ENCODE peak calls at places on chromosomes 2 and 18, in five cellular contexts. X is transverse colon, B is adrenal gland, E is left ventricle myocardium inferior, D is PC-3. Q is an unnamed sample. For H3K4me1 and H3K27me3, the result is how much of the 10 kb centered on the place peaks cover.

GRCh38 chr2:216578325-216578724 is 54.9 kb upstream of the IGFBP2 start:
- DNase-seq in X (no peak), E (no peak), D (peak), B (no peak), Q (no peak)

GRCh38 chr2:17227856-17228255 is 290.4 kb downstream of the RAD51AP2 start:
- DNase-seq in D (no peak), B (no peak), X (no peak), E (no peak), Q (no peak)

GRCh38 chr2:27855476-27855875 is 34.7 kb downstream of the RBKS start:
- DNase-seq in X (no peak), D (peak), E (no peak), B (no peak), Q (peak)

GRCh38 chr2:80238692-80239469 is 65.7 kb downstream of the LRRTM1 start:
- DNase-seq in B (no peak), E (no peak), D (peak), X (peak), Q (no peak)

GRCh38 chr2:239751719-239752355 is 273.3 kb downstream of the NDUFA10 start:
- DNase-seq in B (peak), E (peak), X (no peak), D (no peak), Q (no peak)

GRCh38 chr2:70923378-70924015 is 12.2 kb upstream of the ATP6V1B1 start:
- DNase-seq in X (no peak), D (peak), B (peak), E (no peak), Q (no peak)

GRCh38 chr2:233688341-233688740 is 4.3 kb upstream of the UGT1A6 start:
- DNase-seq in X (no peak), B (no peak), E (no peak), D (no peak), Q (no peak)

GRCh38 chr2:112493048-112493447 is 11.1 kb downstream of the TTL start:
- DNase-seq in D (peak), E (no peak), X (no peak), B (no peak), Q (no peak)

GRCh38 chr2:224372624-224373023 is 29.3 kb downstream of the FAM124B start:
- DNase-seq in B (no peak), E (no peak), X (no peak), D (no peak), Q (no peak)

GRCh38 chr2:38116762-38117161 is 40.8 kb upstream of the CYP1B1 start:
- DNase-seq in X (no peak), E (no peak), B (no peak), D (peak), Q (peak)

GRCh38 chr2:176096986-176097819 is 2.4 kb upstream of the HOXD12 start:
- DNase-seq in E (peak), D (peak), B (peak), X (peak), Q (no peak)

GRCh38 chr18:41532344-41533086 is 422.5 kb upstream of the PIK3C3 start:
- DNase-seq in E (no peak), X (no peak), B (no peak), D (peak), Q (no peak)

GRCh38 chr2:158777077-158777476 is 18.0 kb upstream of the DAPL1 start:
- DNase-seq in B (no peak), E (no peak), D (no peak), X (no peak), Q (no peak)

GRCh38 chr2:201420442-201421113 is 30.7 kb downstream of the TRAK2 start:
- DNase-seq in D (peak), X (no peak), B (no peak), E (no peak), Q (peak)

GRCh38 chr18:50172367-50172766 is 22.6 kb downstream of the MYO5B start:
- DNase-seq in E (no peak), B (no peak), X (no peak), D (no peak), Q (no peak)

GRCh38 chr2:56326346-56326741 is 142.6 kb downstream of the CCDC85A start:
- DNase-seq in B (no peak), E (no peak), X (no peak), D (no peak), Q (no peak)

DNA sequence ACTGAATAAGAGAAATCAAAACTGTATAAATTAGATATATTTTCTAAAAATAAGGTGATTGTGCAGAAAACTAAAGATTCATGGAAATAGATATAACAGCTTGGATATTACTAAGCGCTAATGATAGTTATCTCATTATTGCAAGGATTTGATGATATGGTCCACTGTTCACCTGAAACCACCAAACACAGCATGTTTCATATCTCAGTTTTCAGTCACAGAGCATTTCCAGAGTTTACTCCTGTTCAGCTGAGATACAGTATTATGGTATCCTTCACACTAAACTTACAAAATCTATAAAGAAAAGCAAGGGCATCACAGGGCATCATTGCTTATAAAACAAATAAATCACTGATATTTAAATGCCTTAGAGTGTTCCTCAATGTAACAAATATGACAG is 591.6 kb downstream of the ERBB4 start:
- DNase-seq in B (no peak), X (no peak), D (no peak), E (no peak), Q (no peak)
- H3K4me1 ChIP-seq in B (under half), X (under half), D (under half), E (under half), Q (under half)

DNA sequence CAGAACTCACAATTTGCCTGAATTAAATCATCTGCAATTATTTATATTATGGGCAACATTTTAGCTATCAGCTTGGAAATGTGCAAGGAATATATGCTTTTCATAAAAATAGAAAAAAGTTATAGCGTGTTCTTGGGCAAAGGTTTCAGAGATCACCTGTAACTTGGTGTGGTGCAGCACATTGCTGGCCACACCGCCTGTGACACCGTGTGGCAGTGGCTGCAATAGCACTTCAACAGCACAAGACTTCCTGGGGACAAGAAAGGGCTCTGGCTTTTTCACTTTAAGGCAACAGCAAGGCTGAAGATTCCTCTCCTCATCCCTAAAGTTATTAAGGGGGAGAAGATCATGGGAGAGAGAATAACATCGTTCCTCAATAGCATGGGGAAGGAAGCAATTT is 14.8 kb upstream of the SERPINB3 start:
- DNase-seq in X (no peak), B (no peak), D (peak), E (no peak), Q (peak)
- TF ChIP-seq CTCF in X (no peak), B (no peak), D (peak), E (peak), Q (peak)

GRCh38 chr18:46636040-46636630 is 20.9 kb downstream of the LOXHD1 start:
- DNase-seq in X (no peak), E (no peak), B (no peak), D (no peak), Q (no peak)

GRCh38 chr18:46646468-46646867 is 10.6 kb downstream of the LOXHD1 start:
- DNase-seq in X (no peak), D (no peak), B (no peak), E (no peak), Q (no peak)

GRCh38 chr18:46642561-46642960 is 14.5 kb downstream of the LOXHD1 start:
- DNase-seq in X (no peak), E (no peak), B (no peak), D (no peak), Q (no peak)

GRCh38 chr18:46639386-46639785 is 17.6 kb downstream of the LOXHD1 start:
- DNase-seq in X (no peak), D (no peak), B (no peak), E (no peak), Q (no peak)

GRCh38 chr18:46641917-46642316 is 15.1 kb downstream of the LOXHD1 start:
- DNase-seq in D (no peak), X (no peak), E (no peak), B (no peak), Q (no peak)
- H3K27me3 ChIP-seq in D (under half), X (under half), E (under half), B (under half), Q (under half)

DNA sequence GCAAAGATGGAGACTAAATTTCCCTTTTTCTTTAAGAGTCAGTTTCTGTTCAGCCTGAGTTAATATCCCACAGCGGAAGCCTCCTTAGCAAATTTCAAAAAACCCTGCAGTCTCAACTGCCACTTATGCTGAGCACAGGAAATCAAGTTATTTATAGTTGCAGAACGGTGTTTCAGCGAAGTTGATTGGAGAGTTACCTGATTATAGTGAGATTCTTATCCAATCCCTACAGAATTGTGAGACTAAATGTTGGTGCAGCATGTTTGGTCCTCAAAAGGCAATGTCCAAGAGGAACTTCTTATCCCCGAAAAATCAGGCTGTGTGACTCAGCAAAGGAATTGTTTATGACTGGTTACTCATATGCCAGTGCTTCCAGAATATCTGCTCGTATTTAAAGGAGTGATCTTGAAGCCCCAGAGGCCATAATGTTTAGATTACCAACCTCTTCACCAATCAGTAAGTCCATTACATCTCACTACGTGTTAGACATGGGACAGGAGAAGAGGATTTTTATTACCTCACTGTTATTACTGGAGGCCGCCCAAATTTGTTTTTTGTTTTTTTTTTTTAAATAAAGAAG is 67.9 kb downstream of the LRRFIP1 start:
- DNase-seq in B (no peak), E (no peak), X (no peak), D (peak), Q (peak)
- H3K4me1 ChIP-seq in B (under half), E (half or more), X (half or more), D (under half), Q (under half)

GRCh38 chr18:21184396-21184996 is 57.5 kb upstream of the GREB1L start:
- DNase-seq in D (peak), E (no peak), X (no peak), B (no peak), Q (no peak)
- TF ChIP-seq CTCF in D (no peak), E (no peak), X (no peak), B (no peak), Q (no peak)

GRCh38 chr2:24919100-24919976 is 699 bp downstream of the ADCY3 start:
- DNase-seq in E (no peak), X (peak), B (no peak), D (peak), Q (peak)

GRCh38 chr2:24922556-24922955 is 2.5 kb upstream of the ADCY3 start:
- DNase-seq in X (no peak), E (no peak), D (no peak), B (no peak), Q (no peak)

GRCh38 chr2:24920813-24921441 is 890 bp upstream of the ADCY3 start:
- DNase-seq in E (no peak), B (no peak), X (no peak), D (peak), Q (no peak)

GRCh38 chr2:24918326-24919099 is 1.5 kb downstream of the ADCY3 start:
- DNase-seq in E (no peak), D (no peak), B (no peak), X (no peak), Q (no peak)

DNA sequence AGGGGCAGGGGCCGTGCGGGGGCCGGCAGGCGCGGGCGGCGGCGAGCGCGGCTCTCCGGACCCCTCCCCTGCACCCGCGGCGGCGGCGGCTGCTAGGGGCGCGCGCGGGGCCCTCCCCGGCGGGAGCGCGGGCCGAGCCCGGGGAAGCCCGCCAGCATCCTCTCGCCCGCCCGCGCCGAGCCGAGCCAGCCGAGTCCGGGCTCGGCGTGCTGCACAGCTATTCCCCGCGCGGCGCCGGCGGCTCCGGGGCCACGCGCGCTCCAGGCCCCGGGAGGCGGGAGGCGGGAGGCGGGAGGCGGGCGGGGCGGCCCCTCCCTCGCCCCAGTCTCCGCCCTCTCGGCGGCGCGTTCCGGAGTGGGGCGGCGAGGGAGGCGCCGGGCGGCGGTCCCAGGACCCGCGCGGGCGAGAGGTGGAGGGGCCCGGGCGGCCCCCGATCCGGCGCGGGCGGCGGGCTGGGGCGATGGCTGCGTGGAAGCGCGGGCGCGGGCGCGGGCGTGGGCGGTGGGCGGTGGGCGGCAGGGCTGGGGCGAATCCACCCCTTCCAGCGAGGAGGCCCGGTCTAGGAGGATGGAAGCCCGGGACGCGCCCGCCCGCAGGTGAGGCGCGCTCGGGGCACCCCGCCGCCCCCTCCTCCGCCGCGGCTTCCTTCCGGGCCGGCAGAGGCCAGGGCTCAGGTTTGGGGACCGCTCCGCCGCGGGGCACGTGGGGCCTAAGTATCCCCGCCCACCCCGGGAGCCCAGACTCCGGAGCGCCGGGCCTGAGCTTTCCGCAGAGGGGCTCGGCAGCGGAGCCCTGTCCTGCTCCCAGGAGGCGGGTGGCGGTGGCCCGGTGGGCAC is at the start of gene ADCY3:
- DNase-seq in B (no peak), D (peak), X (peak), E (peak), Q (no peak)
- H3K27me3 ChIP-seq in B (under half), D (under half), X (under half), E (under half), Q (under half)

DNA sequence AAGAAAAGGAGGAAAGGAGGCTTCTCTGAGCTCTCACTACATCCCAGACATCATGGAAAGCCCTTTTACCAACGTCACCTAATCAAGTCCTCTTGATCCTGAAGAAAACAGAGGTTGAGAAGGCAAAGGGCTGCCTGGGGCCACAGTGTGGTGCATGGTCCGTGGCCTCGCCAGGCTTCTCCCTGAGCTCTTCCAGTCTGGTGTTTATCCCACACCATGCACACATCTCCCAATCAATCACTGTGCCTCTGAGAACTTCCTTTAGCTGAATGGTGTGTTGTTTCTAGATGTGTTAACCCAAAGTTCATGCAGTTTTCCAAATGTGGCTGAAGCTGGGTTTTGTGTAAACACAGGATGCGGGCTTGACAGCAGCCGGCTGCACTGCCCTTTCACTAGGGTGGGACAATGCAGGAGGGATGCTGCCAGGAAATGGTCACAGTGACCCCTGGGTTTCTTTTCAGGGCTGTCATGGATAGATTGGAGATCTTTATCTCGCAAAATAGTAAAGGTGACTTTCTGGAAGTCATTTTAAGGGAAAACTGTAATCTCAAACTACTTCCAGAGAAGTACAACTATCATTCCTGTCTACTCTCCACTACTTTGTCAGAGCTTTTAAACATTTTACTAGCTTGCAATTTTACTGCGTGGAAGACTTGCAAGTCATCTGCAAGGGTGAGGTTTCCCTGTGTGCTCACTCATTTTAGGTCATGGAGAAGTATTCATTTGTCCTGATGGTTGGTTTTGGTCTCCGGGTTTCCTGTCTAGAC is 54.6 kb downstream of the IL1R2 start:
- DNase-seq in E (no peak), X (no peak), B (no peak), D (no peak), Q (no peak)
- H3K4me1 ChIP-seq in E (under half), X (under half), B (under half), D (under half), Q (under half)

DNA sequence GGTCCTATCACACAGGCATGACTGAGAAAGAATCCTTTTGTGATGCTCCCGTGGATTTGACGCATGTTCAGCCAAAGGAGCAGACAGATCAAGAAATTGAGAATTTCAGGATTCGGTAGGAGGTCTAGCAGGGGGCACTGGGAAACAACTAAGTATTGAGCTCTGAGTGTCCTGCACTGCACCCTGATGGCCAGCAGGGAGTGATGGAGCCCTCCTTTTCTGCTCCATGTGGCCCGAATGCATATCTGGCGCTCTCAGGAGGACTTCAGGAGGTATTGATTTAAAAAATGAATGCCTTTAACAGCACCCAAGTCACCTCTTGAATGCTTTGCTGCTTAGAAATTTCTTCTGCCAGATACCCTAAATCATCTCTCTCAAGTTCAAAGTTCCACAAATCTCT is 58.0 kb downstream of the ZNF519 start:
- DNase-seq in E (no peak), D (peak), X (no peak), B (no peak), Q (no peak)
- TF ChIP-seq CTCF in E (peak), D (peak), X (no peak), B (no peak), Q (no peak)

GRCh38 chr2:120451334-120451733 is 105.4 kb downstream of the INHBB start:
- DNase-seq in D (no peak), E (no peak), X (no peak), B (no peak), Q (no peak)

GRCh38 chr2:120452945-120453634 is 107.2 kb downstream of the INHBB start:
- DNase-seq in B (no peak), D (no peak), X (no peak), E (no peak), Q (no peak)

GRCh38 chr2:120453635-120453998 is 107.7 kb downstream of the INHBB start:
- DNase-seq in B (no peak), E (no peak), X (no peak), D (peak), Q (no peak)

GRCh38 chr2:120450196-120450820 is 104.4 kb downstream of the INHBB start:
- DNase-seq in E (no peak), D (peak), X (no peak), B (no peak), Q (no peak)

GRCh38 chr2:120452131-120452530 is 106.2 kb downstream of the INHBB start:
- DNase-seq in B (no peak), D (no peak), E (no peak), X (no peak), Q (no peak)
- H3K27me3 ChIP-seq in B (under half), D (under half), E (under half), X (under half), Q (under half)

Q was measured in foreskin keratinocyte.